ENCODE peak calls at places on chromosomes 5 and 9, in six cellular contexts. S is fibroblast of the aortic adventitia, J is kidney epithelial cell, N is GM06990, T is cardiac muscle cell, K is HepG2. B is an unnamed sample.

GRCh38 chr5:160439205-160439600 is 17.5 kb downstream of the PTTG1 start:
- DNase-seq in S (peak), J (no peak), N (peak), T (peak), K (peak), B (peak)

GRCh38 chr9:79663299-79663698 is 91.5 kb downstream of the TLE4 start:
- DNase-seq in S (no peak), J (no peak), N (no peak), T (no peak), K (no peak), B (no peak)

GRCh38 chr9:87714819-87715218 is 11.1 kb upstream of the CTSL start:
- DNase-seq in S (peak), J (no peak), N (no peak), T (peak), K (peak), B (no peak)

GRCh38 chr5:159527546-159527945 is 197.3 kb upstream of the IL12B start:
- DNase-seq in S (no peak), J (no peak), N (no peak), T (no peak), K (no peak), B (no peak)

GRCh38 chr9:128150594-128151342 is 1.5 kb downstream of the LCN2 start:
- DNase-seq in S (no peak), J (no peak), N (no peak), T (no peak), K (peak), B (no peak)

GRCh38 chr9:2087500-2088313 is 72.6 kb downstream of the SMARCA2 start:
- DNase-seq in S (peak), J (no peak), N (peak), T (peak), K (peak), B (peak)

GRCh38 chr9:108885643-108886348 is 23.7 kb downstream of the ACTL7A start:
- DNase-seq in S (peak), J (peak), N (peak), T (peak), K (peak), B (peak)

GRCh38 chr5:116923344-116923743 is 348.7 kb upstream of the SEMA6A start:
- DNase-seq in S (no peak), J (no peak), N (no peak), T (no peak), K (no peak), B (no peak)

GRCh38 chr9:90793729-90794128 is 7.9 kb upstream of the SYK start:
- DNase-seq in S (no peak), J (no peak), N (peak), T (no peak), K (no peak), B (no peak)

GRCh38 chr9:134962065-134962997 is 44.6 kb upstream of the FCN1 start:
- DNase-seq in S (no peak), J (no peak), N (no peak), T (no peak), K (no peak), B (no peak)

GRCh38 chr5:26622947-26623346 is 415.4 kb downstream of the CDH9 start:
- DNase-seq in S (no peak), J (no peak), N (no peak), T (no peak), K (no peak), B (no peak)

GRCh38 chr5:111781200-111781599 is 24.2 kb upstream of the NREP start:
- DNase-seq in S (no peak), J (no peak), N (no peak), T (peak), K (no peak), B (no peak)

DNA sequence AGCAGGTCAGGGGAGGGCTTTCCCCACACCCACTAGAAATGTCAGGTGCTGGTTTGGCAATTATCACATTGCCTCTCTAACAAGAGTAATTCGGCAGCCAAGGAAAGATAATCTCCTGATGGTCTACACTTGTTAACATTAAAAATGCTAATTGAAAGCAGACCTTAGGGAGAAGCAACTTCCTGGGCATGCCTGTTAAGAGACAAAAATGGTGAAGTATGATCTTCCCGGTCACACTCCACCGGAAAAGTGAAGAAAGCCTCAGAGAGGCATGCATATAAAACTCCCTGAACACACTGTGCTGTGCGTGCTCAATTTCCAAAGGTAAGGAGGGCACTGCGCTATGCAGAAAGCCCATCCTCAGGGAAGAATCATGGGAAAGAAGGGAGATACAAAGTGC is 244.3 kb downstream of the FAM170A start:
- DNase-seq in S (no peak), J (no peak), N (no peak), T (no peak), K (no peak), B (no peak)
- TF ChIP-seq CTCF in S (no peak), J (no peak), N (no peak), T (no peak), K (no peak), B (no peak)

GRCh38 chr9:89009049-89009840 is 18.0 kb downstream of the S1PR3 start:
- DNase-seq in S (no peak), J (no peak), N (no peak), T (no peak), K (no peak), B (no peak)
- TF ChIP-seq CTCF in S (no peak), J (no peak), N (no peak), T (peak), K (no peak), B (no peak)

DNA sequence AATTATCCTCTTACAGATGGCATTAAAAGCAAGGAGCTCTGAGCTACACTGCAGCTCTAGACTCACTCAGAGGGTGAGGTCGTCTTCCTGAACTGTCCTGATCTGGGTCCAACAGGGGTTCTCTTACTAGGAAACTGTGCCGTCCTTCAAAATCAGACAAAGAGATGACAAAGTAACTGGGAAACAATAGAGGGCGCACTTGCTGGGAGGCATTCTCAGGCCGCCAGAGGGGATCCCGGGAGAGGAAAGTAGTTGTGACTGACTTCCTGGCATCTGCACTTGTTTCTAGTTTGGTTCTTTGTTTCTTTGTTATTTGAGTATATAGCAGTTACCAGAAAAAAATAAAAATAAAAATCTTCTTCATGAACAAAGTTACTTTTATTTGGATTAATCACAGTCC is 142.9 kb upstream of the MSX2 start:
- DNase-seq in S (no peak), J (no peak), N (no peak), T (peak), K (peak), B (no peak)
- TF ChIP-seq CTCF in S (no peak), J (peak), N (peak), T (peak), K (peak), B (no peak)

GRCh38 chr9:124381073-124381945 is 33.9 kb downstream of the PSMB7 start:
- DNase-seq in S (no peak), J (no peak), N (no peak), T (peak), K (no peak), B (no peak)
- TF ChIP-seq CTCF in S (no peak), J (no peak), N (no peak), T (no peak), K (no peak), B (no peak)

DNA sequence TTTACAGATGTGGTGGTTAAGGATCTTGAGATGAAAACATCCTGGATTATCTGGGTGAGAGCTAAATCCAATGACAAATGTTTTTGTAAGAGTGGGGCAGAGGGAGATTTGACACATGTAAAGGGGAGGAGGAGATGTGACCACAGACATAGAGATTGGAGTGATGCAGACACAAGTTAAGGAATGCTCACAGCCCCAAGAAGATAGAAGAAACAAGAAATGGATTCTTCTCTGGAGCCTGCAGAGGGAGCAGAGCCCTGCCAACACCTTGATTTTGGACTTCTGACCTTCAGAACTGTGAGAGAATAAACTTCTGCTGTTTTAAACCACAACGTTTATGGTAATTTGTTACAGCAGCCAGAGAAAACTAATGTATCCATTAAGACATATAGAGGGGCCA is 21.7 kb downstream of the ITGA2 start:
- DNase-seq in S (no peak), J (no peak), N (no peak), T (no peak), K (no peak), B (no peak)
- TF ChIP-seq CTCF in S (no peak), J (no peak), N (no peak), T (no peak), K (no peak), B (no peak)

B was measured in GM20000.